ENCODE peak calls at places on chromosomes 6 and 20, in ten cellular contexts. I is astrocyte, L is psoas muscle, P is heart right ventricle, G is brain microvascular endothelial cell, Z is stomach, W is MCF 10A, V is glutamatergic neuron, E is HFF-Myc, A is Calu3. O is an unnamed sample.

GRCh38 chr6:168166627-168167026 is 87.6 kb upstream of the FRMD1 start:
- DNase-seq in I (no peak), L (no peak), P (no peak), G (no peak), Z (no peak), W (no peak), V (no peak), E (no peak), A (no peak), O (no peak)

GRCh38 chr20:40838516-40838915 is 149.5 kb upstream of the MAFB start:
- DNase-seq in I (no peak), L (no peak), P (no peak), G (no peak), Z (no peak), W (no peak), V (no peak), E (no peak), A (no peak), O (no peak)

GRCh38 chr20:24718696-24719095 is 230.4 kb upstream of the CST7 start:
- DNase-seq in I (no peak), L (no peak), P (no peak), G (no peak), Z (no peak), W (no peak), V (no peak), E (no peak), A (no peak), O (no peak)

GRCh38 chr6:144417686-144418085 is 132.6 kb downstream of the UTRN start:
- DNase-seq in I (no peak), L (no peak), P (no peak), G (no peak), Z (no peak), W (peak), V (no peak), E (no peak), A (no peak), O (no peak)

GRCh38 chr6:20696676-20697075 is 162.4 kb downstream of the CDKAL1 start:
- DNase-seq in I (peak), L (no peak), P (no peak), G (peak), Z (no peak), W (no peak), V (no peak), E (peak), A (no peak), O (no peak)

GRCh38 chr6:72322778-72323177 is 299.1 kb upstream of the KCNQ5 start:
- DNase-seq in I (no peak), L (no peak), P (no peak), G (no peak), Z (no peak), W (no peak), V (no peak), E (no peak), A (no peak), O (no peak)

GRCh38 chr6:97705568-97705967 is 422.6 kb upstream of the MMS22L start:
- DNase-seq in I (peak), L (no peak), P (no peak), G (no peak), Z (no peak), W (peak), V (peak), E (no peak), A (no peak), O (peak)

GRCh38 chr20:20517296-20517695 is 149.4 kb downstream of the INSM1 start:
- DNase-seq in I (no peak), L (no peak), P (no peak), G (no peak), Z (no peak), W (no peak), V (no peak), E (no peak), A (no peak), O (no peak)

GRCh38 chr6:96812077-96812703 is 25.1 kb downstream of the GPR63 start:
- DNase-seq in I (peak), L (no peak), P (no peak), G (no peak), Z (no peak), W (no peak), V (no peak), E (no peak), A (no peak), O (no peak)

GRCh38 chr6:73309534-73309783 is 44.6 kb downstream of the DPPA5 start:
- DNase-seq in I (no peak), L (no peak), P (no peak), G (no peak), Z (no peak), W (no peak), V (no peak), E (no peak), A (no peak), O (no peak)

GRCh38 chr20:46894579-46894958 is at the start of gene EYA2:
- DNase-seq in I (no peak), L (peak), P (no peak), G (no peak), Z (peak), W (no peak), V (peak), E (no peak), A (peak), O (peak)

GRCh38 chr6:39063520-39063919 is 14.9 kb downstream of the GLP1R start:
- DNase-seq in I (no peak), L (no peak), P (no peak), G (no peak), Z (no peak), W (no peak), V (no peak), E (no peak), A (no peak), O (no peak)

GRCh38 chr6:51562198-51562597 is 525.2 kb downstream of the PKHD1 start:
- DNase-seq in I (no peak), L (no peak), P (no peak), G (no peak), Z (no peak), W (no peak), V (no peak), E (no peak), A (no peak), O (no peak)

GRCh38 chr6:136962661-136963060 is 40.6 kb downstream of the SLC35D3 start:
- DNase-seq in I (no peak), L (no peak), P (peak), G (no peak), Z (peak), W (no peak), V (peak), E (no peak), A (no peak), O (peak)

GRCh38 chr6:111478749-111479148 is 4.3 kb downstream of the REV3L start:
- DNase-seq in I (no peak), L (no peak), P (no peak), G (peak), Z (no peak), W (peak), V (no peak), E (no peak), A (no peak), O (no peak)
- TF ChIP-seq CTCF in I (no peak), L (peak), P (no peak), G (peak), Z (no peak), W (peak), V (no peak), E (peak), A (no peak), O (no peak)

GRCh38 chr6:116779569-116780164 is 14.1 kb upstream of the FAM162B start:
- DNase-seq in I (peak), L (no peak), P (no peak), G (no peak), Z (no peak), W (peak), V (no peak), E (peak), A (peak), O (no peak)
- TF ChIP-seq CTCF in I (peak), L (peak), P (no peak), G (no peak), Z (no peak), W (peak), V (peak), E (peak), A (no peak), O (peak)

DNA sequence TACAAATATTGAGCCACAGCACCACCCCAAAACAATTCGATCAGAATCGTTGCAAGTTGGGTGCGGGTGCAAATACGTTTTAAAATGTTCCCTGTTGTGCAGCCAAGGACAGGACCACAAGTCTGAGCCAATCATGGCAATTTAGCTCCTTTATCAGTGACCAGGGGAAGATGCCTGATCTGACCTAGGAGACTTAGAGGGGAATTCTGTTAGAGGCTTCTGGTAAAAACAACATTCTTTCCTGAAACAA is 25.6 kb downstream of the LOC128125822 start:
- DNase-seq in I (no peak), L (no peak), P (no peak), G (no peak), Z (no peak), W (no peak), V (no peak), E (no peak), A (no peak), O (no peak)
- TF ChIP-seq CTCF in I (no peak), L (no peak), P (no peak), G (no peak), Z (no peak), W (no peak), V (no peak), E (no peak), A (no peak), O (no peak)

DNA sequence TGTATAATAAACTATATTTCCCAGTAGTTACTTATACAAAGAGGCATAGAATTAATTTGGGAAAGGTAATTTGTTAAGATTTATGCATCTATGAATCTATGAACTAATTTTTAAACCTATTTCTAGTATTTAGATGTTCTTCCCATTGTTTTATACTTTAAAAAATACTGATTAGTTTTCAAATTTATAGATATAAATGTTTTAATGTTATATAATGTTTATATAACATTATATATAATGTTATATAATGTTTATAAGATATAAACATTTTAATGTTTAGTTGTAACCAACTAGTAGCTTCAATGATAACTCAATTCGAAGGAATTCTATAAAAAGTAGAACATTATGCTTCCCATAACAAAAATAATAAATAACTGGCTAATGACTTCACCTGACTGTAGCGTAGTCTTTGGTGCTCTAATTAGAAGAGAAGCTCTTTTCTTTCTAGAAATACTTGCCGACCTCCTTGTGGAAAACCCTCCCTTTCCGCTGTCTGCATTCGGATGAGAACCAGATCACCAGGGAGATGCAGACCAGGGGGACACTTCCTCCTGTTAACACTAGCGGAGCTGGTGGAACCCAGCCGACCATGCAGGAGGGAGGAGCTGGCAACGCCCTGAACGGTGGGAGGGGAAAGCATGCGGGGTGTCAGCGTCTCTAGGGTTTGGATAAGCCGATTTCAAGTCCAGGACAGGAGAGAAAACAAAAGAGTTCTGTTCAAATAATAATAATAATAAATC is 158.4 kb downstream of the OR2B2 start:
- DNase-seq in I (peak), L (peak), P (peak), G (peak), Z (peak), W (peak), V (peak), E (peak), A (peak), O (peak)
- TF ChIP-seq CTCF in I (peak), L (no peak), P (no peak), G (peak), Z (no peak), W (no peak), V (no peak), E (no peak), A (no peak), O (peak)

GRCh38 chr6:558089-558488 is 98.8 kb downstream of the HUS1B start:
- DNase-seq in I (no peak), L (no peak), P (no peak), G (no peak), Z (no peak), W (no peak), V (no peak), E (no peak), A (no peak), O (no peak)
- TF ChIP-seq CTCF in I (peak), L (no peak), P (no peak), G (no peak), Z (no peak), W (no peak), V (no peak), E (no peak), A (no peak), O (peak)

O was measured in neural crest cell.